ENCODE peak calls at places on chromosomes 3 and 15, in six cellular contexts. D is activated T-cell treated with anti-CD3 and anti-CD28 coated beads, Interleukin-2, amount 50 U/mL, for 4 hours; Z is AG08395; I is astrocyte of the spinal cord; A is NCI-H1105 treated with DMSO at 0.1 percent for 48 hours; R is stimulated activated CD8-positive, alpha-beta memory T cell treated with anti-CD3 and anti-CD28 coated beads, Interleukin-15, amount 100 ng/mL, for 24 hours. H is an unnamed sample.

GRCh38 chr15:58407786-58408185 is 24.0 kb upstream of the LIPC start:
- DNase-seq in D (no peak), Z (no peak), I (no peak), A (peak), R (no peak), H (no peak)

GRCh38 chr3:19474169-19474568 is 325.9 kb downstream of the KCNH8 start:
- DNase-seq in D (no peak), Z (no peak), I (no peak), A (no peak), R (no peak), H (no peak)

GRCh38 chr3:110966966-110967663 is 104.5 kb upstream of the NECTIN3 start:
- DNase-seq in D (no peak), Z (no peak), I (no peak), A (no peak), R (no peak), H (no peak)

GRCh38 chr3:98574157-98574556 is 19.3 kb downstream of the CPOX start:
- DNase-seq in D (no peak), Z (no peak), I (no peak), A (peak), R (no peak), H (no peak)

GRCh38 chr3:188267790-188268333 is 113.9 kb downstream of the LPP start:
- DNase-seq in D (no peak), Z (no peak), I (no peak), A (no peak), R (no peak), H (no peak)

GRCh38 chr3:182303169-182303568 is 490.1 kb upstream of the ATP11B start:
- DNase-seq in D (no peak), Z (no peak), I (no peak), A (peak), R (no peak), H (no peak)

GRCh38 chr3:113533534-113533892 is 1.2 kb downstream of the SIDT1 start:
- DNase-seq in D (peak), Z (no peak), I (no peak), A (peak), R (no peak), H (no peak)

GRCh38 chr3:11385329-11385728 is 113.1 kb downstream of the ATG7 start:
- DNase-seq in D (no peak), Z (no peak), I (no peak), A (no peak), R (no peak), H (no peak)

GRCh38 chr15:60585743-60586708 is 107.1 kb upstream of the ICE2 start:
- DNase-seq in D (peak), Z (peak), I (peak), A (peak), R (no peak), H (peak)

H was measured in left colon.